ENCODE peak calls at places on chromosome 7, in five cellular contexts. R, I, G, W and F are unnamed samples.

GRCh38 chr7:40843338-40844026 is 708.7 kb downstream of the SUGCT start:
- DNase-seq in R (no peak), G (peak), W (no peak), I (no peak), F (no peak)

GRCh38 chr7:73669316-73669715 is 1.7 kb downstream of the VPS37D start:
- DNase-seq in I (no peak), G (no peak), R (no peak), W (no peak), F (no peak)

GRCh38 chr7:6482743-6483119 is 35.0 kb upstream of the DAGLB start:
- DNase-seq in R (no peak), W (no peak), G (no peak), I (no peak), F (no peak)

GRCh38 chr7:1646957-1647891 is 22.9 kb upstream of the ELFN1 start:
- DNase-seq in R (no peak), W (no peak), I (no peak), G (no peak), F (no peak)

GRCh38 chr7:106053109-106053508 is 59.0 kb downstream of the SYPL1 start:
- DNase-seq in I (no peak), R (no peak), W (no peak), G (no peak), F (no peak)

GRCh38 chr7:3730271-3730670 is 429.2 kb downstream of the SDK1 start:
- DNase-seq in I (no peak), G (no peak), W (peak), R (no peak), F (peak)

GRCh38 chr7:47672267-47672920 is 90.5 kb upstream of the TNS3 start:
- DNase-seq in I (no peak), G (no peak), R (no peak), W (no peak), F (no peak)

GRCh38 chr7:67913604-67914003 is 917.0 kb downstream of the TYW1 start:
- DNase-seq in G (peak), W (no peak), I (peak), R (peak), F (no peak)

GRCh38 chr7:35415411-35415822 is 161.5 kb upstream of the TBX20 start:
- DNase-seq in R (no peak), I (no peak), W (no peak), G (no peak), F (no peak)

GRCh38 chr7:99106869-99107268 is 37.0 kb downstream of the SMURF1 start:
- DNase-seq in G (peak), I (peak), W (no peak), R (peak), F (no peak)

GRCh38 chr7:112129655-112130323 is 76.4 kb downstream of the DOCK4 start:
- DNase-seq in R (no peak), I (no peak), W (no peak), G (no peak), F (no peak)

GRCh38 chr7:128915841-128916642 is 5.5 kb upstream of the KCP start:
- DNase-seq in W (no peak), R (no peak), G (no peak), I (no peak), F (no peak)

GRCh38 chr7:73742753-73743641 is 4.4 kb upstream of the ABHD11 start:
- DNase-seq in I (peak), R (peak), W (no peak), G (peak), F (no peak)

GRCh38 chr7:147509052-147509480 is 1081.5 kb upstream of the C7orf33 start:
- DNase-seq in G (no peak), R (no peak), I (no peak), W (no peak), F (no peak)

GRCh38 chr7:29629507-29629906 is 65.9 kb downstream of the PRR15 start:
- DNase-seq in I (no peak), R (no peak), W (no peak), G (no peak), F (no peak)

GRCh38 chr7:70807650-70808049 is 324.3 kb upstream of the GALNT17 start:
- DNase-seq in I (no peak), R (no peak), G (no peak), W (no peak), F (no peak)

GRCh38 chr7:7175075-7175695 is 7.2 kb upstream of the C1GALT1 start:
- DNase-seq in I (no peak), R (no peak), G (no peak), W (no peak), F (no peak)

GRCh38 chr7:24870766-24871165 is 109.2 kb downstream of the OSBPL3 start:
- DNase-seq in W (no peak), I (no peak), R (no peak), G (no peak), F (no peak)

GRCh38 chr7:130113887-130114286 is 43.6 kb downstream of the KLHDC10 start:
- DNase-seq in I (no peak), G (no peak), R (no peak), W (no peak), F (no peak)

GRCh38 chr7:100472854-100473499 is 6.0 kb downstream of the TSC22D4 start:
- DNase-seq in R (no peak), G (no peak), I (peak), W (no peak), F (no peak)

GRCh38 chr7:97013555-97013954 is 8.2 kb downstream of the DLX6 start:
- DNase-seq in W (no peak), R (no peak), I (no peak), G (no peak), F (no peak)

GRCh38 chr7:102306916-102307677 is 20.4 kb downstream of the SH2B2 start:
- DNase-seq in W (peak), R (peak), I (peak), G (peak), F (peak)

GRCh38 chr7:104272767-104273384 is 55.5 kb upstream of the LHFPL3 start:
- DNase-seq in I (peak), R (no peak), W (peak), G (peak), F (peak)

GRCh38 chr7:158362912-158363905 is 224.4 kb downstream of the PTPRN2 start:
- DNase-seq in W (no peak), I (no peak), G (no peak), R (no peak), F (no peak)

GRCh38 chr7:7203813-7204575 is 21.6 kb downstream of the C1GALT1 start:
- DNase-seq in G (no peak), R (no peak), I (no peak), W (no peak), F (no peak)